ENCODE peak calls at places on chromosomes 12 and 14, in ten cellular contexts. U, Q, F, A, I, M, P, E, J and Z are unnamed samples.

GRCh38 chr12:66092559-66093269 is 37.8 kb downstream of the LLPH start:
- DNase-seq in I (peak), A (no peak), J (no peak), M (no peak), Q (peak), F (no peak), P (no peak), E (no peak), U (no peak), Z (no peak)

GRCh38 chr12:123269395-123269892 is 2.2 kb downstream of the CDK2AP1 start:
- DNase-seq in A (peak), P (peak), Q (peak), M (peak), J (peak), U (no peak), I (peak), E (peak), F (peak), Z (no peak)

GRCh38 chr12:57766464-57767311 is at the start of gene CYP27B1:
- DNase-seq in P (no peak), Q (peak), A (no peak), F (no peak), U (no peak), E (peak), I (peak), J (no peak), M (no peak), Z (no peak)

GRCh38 chr12:42868291-42868690 is 278.7 kb upstream of the PRICKLE1 start:
- DNase-seq in P (no peak), U (no peak), A (no peak), M (no peak), E (no peak), I (no peak), F (no peak), J (no peak), Q (no peak), Z (no peak)

GRCh38 chr12:19665105-19665900 is 226.0 kb downstream of the AEBP2 start:
- DNase-seq in E (no peak), I (no peak), U (no peak), P (no peak), M (no peak), F (no peak), A (no peak), Q (no peak), J (no peak), Z (no peak)

GRCh38 chr14:51639668-51640316 is 11.9 kb upstream of the FRMD6 start:
- DNase-seq in A (no peak), P (no peak), I (no peak), F (no peak), M (no peak), U (no peak), E (no peak), Q (no peak), J (no peak), Z (no peak)

GRCh38 chr12:11695321-11695720 is 45.8 kb downstream of the ETV6 start:
- DNase-seq in Q (no peak), E (no peak), F (no peak), A (no peak), P (no peak), J (no peak), I (no peak), M (no peak), U (no peak), Z (no peak)

GRCh38 chr14:100654025-100654813 is 67.0 kb upstream of the BEGAIN start:
- DNase-seq in I (no peak), U (no peak), Q (no peak), J (no peak), M (no peak), F (no peak), E (no peak), A (no peak), P (no peak), Z (peak)

GRCh38 chr12:30041096-30041495 is 257.4 kb upstream of the TMTC1 start:
- DNase-seq in Q (no peak), P (no peak), E (no peak), M (no peak), I (no peak), F (no peak), A (no peak), U (no peak), J (no peak), Z (no peak)

GRCh38 chr14:99537399-99537798 is 56.2 kb downstream of the CCNK start:
- DNase-seq in Q (peak), M (peak), J (peak), E (peak), F (no peak), P (no peak), I (peak), A (no peak), U (no peak), Z (peak)

GRCh38 chr14:54866588-54866987 is 36.0 kb downstream of the GCH1 start:
- DNase-seq in E (no peak), U (no peak), F (no peak), I (peak), J (no peak), Q (no peak), M (no peak), P (no peak), A (no peak), Z (no peak)

GRCh38 chr14:100067971-100068959 is 3.0 kb downstream of the EVL start:
- DNase-seq in P (no peak), M (no peak), E (no peak), J (peak), F (no peak), A (peak), I (peak), Q (peak), U (peak), Z (no peak)

GRCh38 chr12:78315018-78315417 is 484.3 kb downstream of the NAV3 start:
- DNase-seq in M (no peak), F (no peak), Q (peak), U (no peak), A (no peak), E (no peak), P (no peak), J (no peak), I (no peak), Z (no peak)

GRCh38 chr12:17148706-17149105 is 542.7 kb upstream of the LMO3 start:
- DNase-seq in Q (no peak), F (no peak), P (no peak), I (no peak), U (no peak), E (no peak), A (no peak), M (no peak), J (no peak), Z (no peak)

GRCh38 chr12:93862424-93862823 is 185.2 kb downstream of the CRADD start:
- DNase-seq in U (no peak), M (no peak), P (no peak), A (no peak), Q (no peak), I (no peak), E (no peak), F (no peak), J (no peak), Z (no peak)

GRCh38 chr12:2256915-2257314 is 204.1 kb downstream of the CACNA1C start:
- DNase-seq in P (no peak), U (no peak), J (no peak), I (peak), A (no peak), Q (peak), E (no peak), F (no peak), M (peak), Z (no peak)

GRCh38 chr12:101027200-101027599 is 182.8 kb downstream of the SLC5A8 start:
- DNase-seq in F (no peak), I (no peak), U (no peak), M (no peak), P (peak), A (no peak), E (peak), J (no peak), Q (no peak), Z (no peak)